ENCODE peak calls at places on chromosomes 1 and 21, in five cellular contexts. O is central memory CD4-positive, alpha-beta T cell; G is head of caudate nucleus; S is AG04450; R is AG08395. M is an unnamed sample.

GRCh38 chr1:215679231-215679630 is 112.1 kb downstream of the KCTD3 start:
- DNase-seq in G (no peak), S (no peak), O (no peak), R (no peak), M (no peak)

GRCh38 chr1:203100163-203100867 is 14.5 kb upstream of the MYOG start:
- DNase-seq in G (no peak), O (no peak), R (no peak), S (no peak), M (no peak)

GRCh38 chr21:45508607-45509565 is 33.4 kb downstream of the SLC19A1 start:
- DNase-seq in G (no peak), S (no peak), O (no peak), R (no peak), M (no peak)

GRCh38 chr1:1947493-1947892 is 28.4 kb upstream of the TMEM52 start:
- DNase-seq in R (no peak), O (no peak), G (no peak), S (no peak), M (no peak)

GRCh38 chr1:190376067-190376466 is 101.6 kb downstream of the BRINP3 start:
- DNase-seq in O (no peak), R (no peak), S (no peak), G (no peak), M (no peak)

GRCh38 chr1:195663549-195664280 is 944.5 kb downstream of the KCNT2 start:
- DNase-seq in R (peak), G (no peak), O (no peak), S (peak), M (no peak)

GRCh38 chr1:85398391-85399064 is 66.4 kb downstream of the DDAH1 start:
- DNase-seq in O (no peak), R (peak), S (no peak), G (no peak), M (no peak)

GRCh38 chr1:115642168-115643072 is 650 bp downstream of the VANGL1 start:
- DNase-seq in S (no peak), G (peak), R (peak), O (no peak), M (no peak)

GRCh38 chr1:112689842-112690237 is 15.4 kb downstream of the MOV10 start:
- DNase-seq in S (no peak), G (no peak), O (no peak), R (no peak), M (no peak)

GRCh38 chr1:162213281-162213909 is 143.9 kb downstream of the NOS1AP start:
- DNase-seq in G (peak), O (no peak), R (no peak), S (no peak), M (no peak)

GRCh38 chr21:28068455-28069358 is 924.0 kb downstream of the LTN1 start:
- DNase-seq in S (no peak), O (no peak), R (no peak), G (no peak), M (no peak)

GRCh38 chr1:230189276-230190183 is 122.5 kb downstream of the GALNT2 start:
- DNase-seq in O (no peak), G (no peak), S (no peak), R (no peak), M (peak)

GRCh38 chr1:50326026-50326425 is 97.2 kb downstream of the DMRTA2 start:
- DNase-seq in O (no peak), R (no peak), S (no peak), G (no peak), M (no peak)

GRCh38 chr1:26994020-26994745 is 691 bp downstream of the TRNP1 start:
- DNase-seq in G (no peak), O (no peak), S (no peak), R (no peak), M (peak)

GRCh38 chr1:179883739-179884138 is 1.7 kb downstream of the TOR1AIP1 start:
- DNase-seq in O (peak), S (no peak), G (no peak), R (no peak), M (peak)

GRCh38 chr1:41404308-41404755 is 43.1 kb downstream of the FOXO6 start:
- DNase-seq in G (peak), O (no peak), R (no peak), S (no peak), M (no peak)

GRCh38 chr1:232059726-232060360 is 433.3 kb downstream of the DISC1 start:
- DNase-seq in O (no peak), S (no peak), G (no peak), R (no peak), M (no peak)

GRCh38 chr21:15000076-15000475 is 64.7 kb downstream of the NRIP1 start:
- DNase-seq in O (no peak), S (no peak), R (peak), G (no peak), M (no peak)

GRCh38 chr1:109615879-109616278 is 3.5 kb downstream of the GNAT2 start:
- DNase-seq in O (peak), S (no peak), R (no peak), G (no peak), M (no peak)

GRCh38 chr1:63968663-63969460 is 195.0 kb downstream of the ROR1 start:
- DNase-seq in R (no peak), O (no peak), S (no peak), G (no peak), M (no peak)

M was measured in naive thymus-derived CD4-positive, alpha-beta T cell.